ENCODE peak calls at places on chromosomes 4 and X, in ten cellular contexts. V is stimulated activated CD8-positive, alpha-beta memory T cell treated with anti-CD3 and anti-CD28 coated beads, Interleukin-4, amount 100 ng/mL, for 24 hours; A is AG08396; E is astrocyte; O is cardiac muscle cell; D is activated CD4-positive, alpha-beta T cell treated with anti-CD3 and anti-CD28 coated beads, Interleukin-2, amount 50 U/mL, for 4 hours; L is T-helper 2 cell; W is stimulated activated CD4-positive, alpha-beta T cell treated with anti-CD3 and anti-CD28 coated beads, TNF-alpha, amount 100 ng/mL, for 1 hour; C is Calu3; J is transverse colon. Y is an unnamed sample.

GRCh38 chrX:107871136-107871535 is 45.5 kb downstream of the MID2 start:
- DNase-seq in V (no peak), A (no peak), E (no peak), O (no peak), D (no peak), L (no peak), W (no peak), C (no peak), J (no peak), Y (no peak)

GRCh38 chr4:42278709-42279324 is 118.5 kb upstream of the SHISA3 start:
- DNase-seq in V (no peak), A (no peak), E (no peak), O (no peak), D (no peak), L (no peak), W (no peak), C (no peak), J (no peak), Y (no peak)

GRCh38 chr4:82614868-82615449 is 53.2 kb upstream of the TMEM150C start:
- DNase-seq in V (no peak), A (no peak), E (no peak), O (no peak), D (no peak), L (no peak), W (no peak), C (no peak), J (no peak), Y (no peak)

GRCh38 chr4:106034751-106035150 is 139.5 kb downstream of the NPNT start:
- DNase-seq in V (no peak), A (no peak), E (no peak), O (no peak), D (no peak), L (no peak), W (no peak), C (no peak), J (no peak), Y (no peak)

GRCh38 chr4:2261110-2261852 is 628 bp downstream of the MXD4 start:
- DNase-seq in V (peak), A (peak), E (peak), O (peak), D (peak), L (peak), W (peak), C (peak), J (peak), Y (no peak)

GRCh38 chr4:42048394-42048793 is 58.1 kb downstream of the SLC30A9 start:
- DNase-seq in V (no peak), A (peak), E (peak), O (peak), D (no peak), L (no peak), W (no peak), C (no peak), J (no peak), Y (no peak)

GRCh38 chr4:106048250-106048931 is 153.1 kb downstream of the NPNT start:
- DNase-seq in V (no peak), A (peak), E (peak), O (peak), D (no peak), L (no peak), W (no peak), C (no peak), J (no peak), Y (peak)

GRCh38 chr4:101790521-101791188 is at the start of gene BANK1:
- DNase-seq in V (peak), A (peak), E (no peak), O (peak), D (no peak), L (no peak), W (no peak), C (peak), J (peak), Y (no peak)

GRCh38 chrX:40853004-40853815 is 117.9 kb upstream of the MED14 start:
- DNase-seq in V (no peak), A (no peak), E (no peak), O (no peak), D (no peak), L (no peak), W (no peak), C (no peak), J (no peak), Y (no peak)

GRCh38 chrX:70478521-70478920 is 33.9 kb downstream of the DLG3 start:
- DNase-seq in V (no peak), A (no peak), E (no peak), O (no peak), D (no peak), L (no peak), W (no peak), C (no peak), J (no peak), Y (no peak)

Y was measured in SK-N-DZ.